ENCODE peak calls at places on chromosomes 16 and 17, in six cellular contexts. E, Y, K, U, G and M are unnamed samples.

GRCh38 chr16:78311831-78312230 is 212.4 kb downstream of the WWOX start:
- DNase-seq in U (no peak), Y (no peak), G (no peak), E (no peak), K (no peak), M (no peak)

GRCh38 chr17:6669479-6670212 is 18.1 kb downstream of the C17orf100 start:
- DNase-seq in U (no peak), Y (no peak), E (no peak), K (no peak), G (no peak), M (no peak)

GRCh38 chr16:86865866-86866675 is 287.7 kb downstream of the FOXL1 start:
- DNase-seq in K (no peak), G (no peak), E (no peak), U (no peak), Y (peak; percentile 44), M (no peak)

GRCh38 chr16:30142672-30143346 is 19.8 kb upstream of the MAPK3 start:
- DNase-seq in Y (no peak), E (peak; percentile 45), K (no peak), G (no peak), U (no peak), M (no peak)

GRCh38 chr16:5838725-5839124 is 741.1 kb upstream of the EEF2KMT start:
- DNase-seq in Y (no peak), K (no peak), E (no peak), G (no peak), U (no peak), M (no peak)

GRCh38 chr16:69131167-69131748 is 1.1 kb downstream of the CHTF8 start:
- DNase-seq in K (no peak), Y (peak; percentile 24), G (peak; percentile 17), U (no peak), E (peak; percentile 50), M (no peak)

GRCh38 chr17:81028506-81028858 is 6.5 kb upstream of the BAIAP2 start:
- DNase-seq in Y (no peak), K (no peak), E (no peak), U (no peak), G (no peak), M (no peak)

GRCh38 chr17:78233678-78234077 is 2.2 kb downstream of the TMEM235 start:
- DNase-seq in Y (no peak), E (no peak), U (no peak), G (no peak), K (no peak), M (no peak)

GRCh38 chr17:7042507-7043194 is 1.2 kb downstream of the SLC16A11 start:
- DNase-seq in U (no peak), K (no peak), Y (no peak), G (no peak), E (no peak), M (no peak)